ENCODE peak calls at places on chromosomes 13 and 19, in nine cellular contexts. R is right lobe of liver; I is ascending aorta; H is body of pancreas; X is H1; C is thoracic aorta; F is CD4-positive, alpha-beta T cell; G is breast epithelium; S is upper lobe of right lung. O is an unnamed sample.

GRCh38 chr13:45219938-45220375 is 19.1 kb upstream of the KCTD4 start:
- DNase-seq in I (no peak), S (no peak), C (no peak), R (no peak), X (no peak), F (no peak), H (no peak), G (no peak), O (peak; percentile 86)

GRCh38 chr13:51275101-51275500 is 52.9 kb downstream of the FAM124A start:
- DNase-seq in C (no peak), X (peak; percentile 10), H (no peak), R (no peak), F (no peak), I (no peak), G (no peak), S (no peak), O (no peak)

GRCh38 chr13:33637978-33638743 is 179.8 kb upstream of the RFC3 start:
- DNase-seq in I (no peak), R (no peak), F (no peak), G (no peak), X (no peak), S (no peak), C (no peak), H (no peak), O (peak; percentile 44)

GRCh38 chr13:26831336-26831908 is 70.8 kb upstream of the GPR12 start:
- DNase-seq in H (no peak), I (peak; percentile 41), S (no peak), C (no peak), F (no peak), G (no peak), X (no peak), R (no peak), O (no peak)

GRCh38 chr19:41753159-41753558 is 2.2 kb upstream of the CEACAM6 start:
- DNase-seq in X (peak; percentile 85), G (peak; percentile 44), I (no peak), H (peak; percentile 64), S (peak; percentile 88), C (no peak), R (peak; percentile 56), F (peak; percentile 76), O (peak; percentile 51)

GRCh38 chr13:32233062-32233461 is 82.1 kb downstream of the ZAR1L start:
- DNase-seq in G (no peak), R (no peak), F (no peak), X (no peak), H (no peak), S (no peak), C (no peak), I (no peak), O (no peak)

GRCh38 chr19:2636897-2637683 is 65.4 kb downstream of the GNG7 start:
- DNase-seq in R (peak; percentile 72), F (peak; percentile 73), S (peak; percentile 89), G (no peak), I (no peak), H (peak; percentile 65), C (no peak), X (peak; percentile 89), O (peak; percentile 75)

GRCh38 chr19:51680474-51680873 is 12.7 kb upstream of the SPACA6 start:
- DNase-seq in X (no peak), S (no peak), G (no peak), R (no peak), F (no peak), I (no peak), C (no peak), H (no peak), O (no peak)

GRCh38 chr19:752652-753517 is 2.0 kb downstream of the MISP start:
- DNase-seq in I (no peak), S (peak; percentile 86), R (no peak), H (peak; percentile 49), G (no peak), C (no peak), X (no peak), F (no peak), O (peak; percentile 95)

GRCh38 chr19:52901842-52902241 is 4.4 kb upstream of the ZNF320 start:
- DNase-seq in H (no peak), F (no peak), I (no peak), S (no peak), R (no peak), G (no peak), C (no peak), X (no peak), O (no peak)

GRCh38 chr13:75395901-75396300 is 86.1 kb downstream of the TBC1D4 start:
- DNase-seq in S (no peak), F (no peak), G (no peak), H (no peak), C (no peak), R (no peak), I (no peak), X (no peak), O (no peak)

GRCh38 chr13:30978981-30979956 is 46.8 kb downstream of the TEX26 start:
- DNase-seq in S (peak; percentile 77), H (peak; percentile 19), I (no peak), C (no peak), X (peak; percentile 92), R (peak; percentile 42), G (no peak), F (peak; percentile 8), O (no peak)

GRCh38 chr13:28492527-28493367 is 2.2 kb downstream of the FLT1 start:
- DNase-seq in G (no peak), R (no peak), C (no peak), F (peak; percentile 36), X (no peak), I (no peak), S (no peak), H (no peak), O (no peak)

GRCh38 chr19:48752511-48753365 is at the start of gene FUT1:
- DNase-seq in F (no peak), H (peak; percentile 96), X (peak; percentile 94), C (no peak), S (peak; percentile 90), I (no peak), R (peak; percentile 74), G (peak; percentile 88), O (peak; percentile 88)
- TF ChIP-seq CTCF in F (no peak), H (peak; percentile 72), X (no peak), C (no peak), S (no peak), I (no peak), R (no peak), G (peak; percentile 39), O (no peak)

GRCh38 chr13:110576070-110576394 is 14.5 kb upstream of the RAB20 start:
- DNase-seq in H (no peak), R (no peak), F (no peak), G (no peak), S (no peak), C (no peak), I (no peak), X (no peak), O (no peak)
- H3K27ac ChIP-seq in H (peak overlapping the region; percentile 81), R (no peak overlapping the region), F (no peak overlapping the region), G (no peak overlapping the region), S (no peak overlapping the region), C (no peak overlapping the region), I (no peak overlapping the region), X (no peak overlapping the region), O (no peak overlapping the region)

DNA sequence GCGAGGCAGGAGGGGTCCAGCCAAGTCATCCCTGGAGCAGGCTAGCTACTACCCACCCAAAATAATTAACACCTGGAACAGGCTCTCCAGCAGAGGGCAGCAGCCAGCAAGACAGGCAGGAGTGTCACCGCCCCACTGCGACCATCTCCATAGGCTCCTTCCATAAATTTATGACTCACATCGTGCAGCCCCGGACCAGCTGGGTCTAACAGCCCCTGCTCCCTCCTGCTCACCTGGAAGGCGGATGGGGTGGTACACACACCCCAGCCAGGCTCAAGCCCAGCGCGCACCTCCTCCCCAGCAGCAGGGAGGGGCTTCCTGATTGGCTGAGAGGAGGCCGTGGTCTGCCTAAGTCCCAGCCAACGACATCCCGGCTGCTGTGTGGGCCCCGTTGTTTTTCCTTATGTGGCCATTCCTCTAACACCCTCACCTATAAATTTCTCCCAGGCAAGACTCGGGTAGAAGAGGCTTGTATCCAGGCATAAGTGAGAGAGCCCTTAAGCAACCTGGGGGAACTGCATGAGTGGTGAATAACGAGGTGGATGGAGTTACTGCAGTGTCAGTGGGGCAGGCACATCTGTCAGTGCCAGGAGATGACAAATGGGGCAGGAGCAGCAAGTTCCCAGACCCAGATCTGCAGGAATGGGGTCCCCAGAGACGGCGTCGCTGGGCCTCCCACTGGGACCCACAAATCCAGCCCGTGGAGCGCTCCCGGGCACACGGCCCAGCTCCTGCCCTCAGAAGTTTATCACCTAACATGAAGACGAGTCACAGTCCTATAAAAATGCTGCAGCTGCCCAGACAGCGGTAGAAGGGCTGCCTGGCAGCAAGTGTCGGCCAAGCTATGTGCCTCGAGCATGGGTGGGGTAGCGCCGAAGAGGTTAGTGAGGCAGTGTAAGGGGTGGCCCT is 43.1 kb downstream of the CEBPG start:
- DNase-seq in S (no peak), C (no peak), G (peak; percentile 41), F (peak; percentile 51), R (no peak), H (peak; percentile 59), X (peak; percentile 91), I (no peak), O (peak; percentile 74)
- TF ChIP-seq CTCF in S (peak; percentile 58), C (peak; percentile 38), G (peak; percentile 43), F (peak; percentile 76), R (peak; percentile 62), H (peak; percentile 45), X (peak; percentile 77), I (no peak), O (peak; percentile 67)

GRCh38 chr19:17932485-17933338 is at the start of gene CCDC124:
- DNase-seq in X (peak; percentile 95), G (peak; percentile 88), I (peak; percentile 93), C (peak; percentile 53), F (peak; percentile 84), H (peak; percentile 93), S (peak; percentile 96), R (peak; percentile 92), O (peak; percentile 91)

GRCh38 chr19:17936379-17936778 is 3.6 kb downstream of the CCDC124 start:
- DNase-seq in I (no peak), H (no peak), S (no peak), C (no peak), F (no peak), G (no peak), R (no peak), X (no peak), O (no peak)

GRCh38 chr19:17931532-17932191 is 1.2 kb upstream of the CCDC124 start:
- DNase-seq in X (peak; percentile 75), I (no peak), C (no peak), H (no peak), S (no peak), R (no peak), F (no peak), G (no peak), O (no peak)

GRCh38 chr19:17937371-17937900 is 4.6 kb downstream of the CCDC124 start:
- DNase-seq in H (no peak), C (no peak), S (no peak), G (no peak), I (no peak), X (no peak), F (no peak), R (no peak), O (no peak)

DNA sequence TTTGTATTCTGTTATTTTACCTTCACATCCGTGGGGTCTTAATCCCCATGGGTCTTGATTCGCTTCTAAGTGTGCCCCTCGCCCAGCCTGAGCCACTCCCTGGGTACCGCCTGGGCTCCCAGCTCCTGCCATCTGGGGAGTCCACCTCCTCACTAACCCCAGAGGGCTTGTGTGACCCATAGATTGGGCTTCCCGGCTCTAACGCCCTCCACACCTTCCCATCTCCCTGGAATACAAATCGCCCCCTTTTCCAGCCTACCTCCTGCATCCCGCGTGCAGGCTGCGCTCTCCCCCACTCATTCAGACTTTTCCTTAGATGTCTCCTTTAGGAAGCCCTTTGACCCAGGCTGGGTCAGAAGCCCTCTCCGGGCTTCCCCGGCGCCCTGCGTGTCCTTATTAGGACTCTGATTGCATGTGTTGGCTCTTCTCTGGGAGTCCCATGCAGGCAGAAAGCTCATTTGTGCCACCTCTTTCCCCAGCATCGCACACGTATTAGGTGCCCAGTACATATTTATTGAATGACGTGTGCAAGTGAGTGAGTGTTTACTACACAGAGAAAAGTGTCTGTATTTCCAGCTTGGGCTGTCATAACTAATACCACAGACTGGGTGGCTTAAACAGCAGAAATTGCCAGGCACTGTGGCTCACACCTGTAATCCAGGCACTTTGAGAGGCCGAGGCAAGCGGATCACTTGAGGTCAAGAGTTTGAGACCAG is 757 bp downstream of the CCDC124 start:
- DNase-seq in G (no peak), X (no peak), C (no peak), H (no peak), R (no peak), I (no peak), F (no peak), S (no peak), O (peak; percentile 67)
- H3K27ac ChIP-seq in G (peak overlapping the region; percentile 93), X (peak overlapping the region; percentile 33), C (no peak overlapping the region), H (peak overlapping the region; percentile 84), R (peak overlapping the region; percentile 88), I (no peak overlapping the region), F (peak overlapping the region; percentile 81), S (peak overlapping the region; percentile 97), O (peak overlapping the region; percentile 84)